ENCODE peak calls at places on chromosome 18, in ten cellular contexts. N is GM13976, D is PC-3, W is BJ, X is ascending aorta, F is endothelial cell, E is dorsolateral prefrontal cortex, K is body of pancreas, B is adrenal gland, C is stomach. Q is an unnamed sample.

GRCh38 chr18:72316497-72316896 is 227.6 kb downstream of the CBLN2 start:
- DNase-seq in N (no peak), D (no peak), W (no peak), X (no peak), F (no peak), E (no peak), K (no peak), B (no peak), C (no peak), Q (no peak)

GRCh38 chr18:54558609-54559585 is 32.1 kb upstream of the DYNAP start:
- DNase-seq in N (peak), D (peak), W (no peak), X (no peak), F (peak), E (no peak), K (peak), B (no peak), C (no peak), Q (no peak)

GRCh38 chr18:48821251-48821590 is 129.5 kb downstream of the SMAD7 start:
- DNase-seq in N (no peak), D (no peak), W (no peak), X (no peak), F (no peak), E (no peak), K (no peak), B (no peak), C (peak), Q (no peak)

GRCh38 chr18:59900222-59901128 is 679 bp downstream of the PMAIP1 start:
- DNase-seq in N (peak), D (peak), W (no peak), X (no peak), F (peak), E (no peak), K (peak), B (no peak), C (peak), Q (no peak)

GRCh38 chr18:70553245-70553960 is 264.6 kb downstream of the SOCS6 start:
- DNase-seq in N (no peak), D (no peak), W (no peak), X (no peak), F (no peak), E (no peak), K (no peak), B (no peak), C (no peak), Q (no peak)

GRCh38 chr18:56945171-56945863 is 201.6 kb upstream of the BOD1L2 start:
- DNase-seq in N (no peak), D (no peak), W (no peak), X (no peak), F (no peak), E (no peak), K (no peak), B (no peak), C (no peak), Q (no peak)

GRCh38 chr18:29164020-29164706 is 987.2 kb upstream of the CDH2 start:
- DNase-seq in N (no peak), D (peak), W (peak), X (no peak), F (no peak), E (no peak), K (no peak), B (no peak), C (no peak), Q (no peak)

GRCh38 chr18:5824370-5824984 is 70.8 kb downstream of the TMEM200C start:
- DNase-seq in N (no peak), D (no peak), W (no peak), X (no peak), F (no peak), E (no peak), K (no peak), B (no peak), C (no peak), Q (no peak)

GRCh38 chr18:7601249-7601620 is 34.1 kb downstream of the PTPRM start:
- DNase-seq in N (no peak), D (peak), W (no peak), X (no peak), F (no peak), E (no peak), K (no peak), B (no peak), C (no peak), Q (no peak)

GRCh38 chr18:65436430-65436829 is 314.4 kb upstream of the CDH7 start:
- DNase-seq in N (no peak), D (no peak), W (no peak), X (no peak), F (no peak), E (no peak), K (no peak), B (no peak), C (no peak), Q (no peak)
- TF ChIP-seq CTCF in N (no peak), D (peak), W (no peak), X (no peak), F (no peak), E (no peak), K (no peak), B (no peak), C (no peak), Q (no peak)

GRCh38 chr18:41753826-41754225 is 201.2 kb upstream of the PIK3C3 start:
- DNase-seq in N (no peak), D (peak), W (no peak), X (no peak), F (no peak), E (no peak), K (no peak), B (no peak), C (no peak), Q (no peak)

GRCh38 chr18:41754332-41754731 is 200.7 kb upstream of the PIK3C3 start:
- DNase-seq in N (no peak), D (no peak), W (no peak), X (no peak), F (no peak), E (no peak), K (no peak), B (no peak), C (no peak), Q (no peak)

GRCh38 chr18:41758534-41758933 is 196.5 kb upstream of the PIK3C3 start:
- DNase-seq in N (no peak), D (no peak), W (no peak), X (no peak), F (no peak), E (no peak), K (no peak), B (no peak), C (no peak), Q (no peak)

GRCh38 chr18:41752826-41753225 is 202.2 kb upstream of the PIK3C3 start:
- DNase-seq in N (no peak), D (no peak), W (no peak), X (no peak), F (no peak), E (no peak), K (no peak), B (no peak), C (no peak), Q (no peak)

DNA sequence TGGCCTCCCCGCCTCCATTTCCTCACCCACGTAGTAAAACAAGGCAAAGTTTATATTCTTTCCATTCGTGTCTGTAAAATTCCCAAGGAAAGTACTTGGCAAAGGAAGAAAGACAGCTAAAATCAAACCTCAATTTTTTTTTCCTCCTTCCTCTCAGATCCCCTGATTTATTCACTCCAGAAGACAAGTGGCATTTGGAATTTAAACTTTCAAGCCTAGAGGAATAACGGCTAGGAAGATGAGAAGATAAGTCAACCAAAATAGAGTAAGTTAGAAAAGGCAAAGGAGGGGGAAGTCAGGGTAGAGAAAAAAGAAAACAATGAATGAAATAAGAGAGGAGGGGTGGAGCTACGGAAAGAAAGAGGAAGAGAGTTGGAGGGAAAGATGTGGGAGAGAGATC is 198.9 kb upstream of the PIK3C3 start:
- DNase-seq in N (no peak), D (no peak), W (peak), X (no peak), F (no peak), E (no peak), K (no peak), B (no peak), C (no peak), Q (no peak)
- TF ChIP-seq CTCF in N (no peak), D (no peak), W (no peak), X (no peak), F (no peak), E (no peak), K (no peak), B (no peak), C (no peak), Q (no peak)

GRCh38 chr18:22324191-22325131 is 93.3 kb downstream of the CTAGE1 start:
- DNase-seq in N (no peak), D (no peak), W (no peak), X (no peak), F (peak), E (no peak), K (peak), B (peak), C (peak), Q (no peak)
- TF ChIP-seq CTCF in N (no peak), D (peak), W (peak), X (peak), F (peak), E (no peak), K (peak), B (no peak), C (no peak), Q (no peak)

GRCh38 chr18:51028201-51028805 is 1.7 kb upstream of the SMAD4 start:
- DNase-seq in N (peak), D (peak), W (no peak), X (no peak), F (no peak), E (no peak), K (no peak), B (no peak), C (no peak), Q (no peak)
- TF ChIP-seq CTCF in N (peak), D (peak), W (no peak), X (no peak), F (no peak), E (no peak), K (no peak), B (no peak), C (no peak), Q (no peak)

GRCh38 chr18:52667388-52667787 is 327.4 kb downstream of the DCC start:
- DNase-seq in N (no peak), D (no peak), W (no peak), X (no peak), F (no peak), E (no peak), K (no peak), B (no peak), C (no peak), Q (no peak)

DNA sequence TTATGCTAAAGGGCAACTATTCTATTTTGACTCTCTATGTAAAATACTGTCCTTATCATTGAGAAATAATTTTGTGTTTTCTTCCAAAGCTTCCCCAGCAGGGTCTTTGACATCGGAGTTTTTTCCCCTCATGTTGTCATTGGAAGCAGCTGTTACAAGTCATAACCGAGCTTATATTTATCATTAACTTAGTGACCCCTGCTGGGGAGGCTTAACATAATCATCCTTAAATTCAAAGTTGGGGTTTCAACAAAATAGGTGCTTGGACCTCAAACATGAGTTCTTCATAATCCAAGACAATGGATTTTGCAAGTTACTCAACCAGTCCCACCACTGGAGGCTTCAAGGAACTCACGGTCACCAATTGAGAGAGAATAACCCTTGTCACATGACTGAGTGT is 330.9 kb downstream of the DCC start:
- DNase-seq in N (no peak), D (peak), W (no peak), X (no peak), F (no peak), E (no peak), K (peak), B (no peak), C (no peak), Q (no peak)
- TF ChIP-seq CTCF in N (no peak), D (peak), W (no peak), X (no peak), F (no peak), E (peak), K (peak), B (no peak), C (no peak), Q (no peak)

GRCh38 chr18:9808190-9808529 is 77.6 kb upstream of the TXNDC2 start:
- DNase-seq in N (no peak), D (no peak), W (no peak), X (no peak), F (no peak), E (no peak), K (no peak), B (no peak), C (no peak), Q (no peak)
- TF ChIP-seq CTCF in N (no peak), D (no peak), W (no peak), X (no peak), F (no peak), E (no peak), K (no peak), B (no peak), C (no peak), Q (no peak)

Q was measured in omental fat pad.